ENCODE peak calls at places on chromosomes 6 and 20, in four cellular contexts. O, J, S and U are unnamed samples.
A peak's percentile ranks its signal among the peaks of the same experiment; 100 is the strongest.

GRCh38 chr6:13614126-13614925 is 809 bp upstream of the NOL7 start:
- DNase-seq in O (no peak), J (no peak), S (no peak), U (peak; percentile 62)

GRCh38 chr20:57445298-57445697 is 54.1 kb downstream of the RBM38 start:
- DNase-seq in O (peak; percentile 76), S (no peak), J (no peak), U (no peak)

GRCh38 chr6:163667372-163668060 is 253.0 kb downstream of the QKI start:
- DNase-seq in J (no peak), O (peak; percentile 15), S (no peak), U (peak; percentile 32)

GRCh38 chr20:16349518-16350295 is 223.5 kb downstream of the KIF16B start:
- DNase-seq in S (no peak), O (peak; percentile 23), J (no peak), U (no peak)

GRCh38 chr20:51570755-51571469 is 28.4 kb upstream of the NFATC2 start:
- DNase-seq in S (no peak), O (peak; percentile 17), J (no peak), U (no peak)

GRCh38 chr6:136016228-136017225 is 165.0 kb downstream of the PDE7B start:
- DNase-seq in S (no peak), O (no peak), J (peak; percentile 46), U (no peak)

GRCh38 chr6:161417712-161418457 is 144.0 kb upstream of the AGPAT4 start:
- DNase-seq in J (peak; percentile 78), O (peak; percentile 85), S (no peak), U (no peak)

GRCh38 chr6:93550551-93551276 is 131.4 kb upstream of the EPHA7 start:
- DNase-seq in O (no peak), S (no peak), J (no peak), U (no peak)

GRCh38 chr6:143405381-143406154 is 44.9 kb downstream of the ADAT2 start:
- DNase-seq in S (no peak), O (peak; percentile 35), J (no peak), U (peak; percentile 76)

GRCh38 chr6:43253401-43253800 is 10.1 kb downstream of the TTBK1 start:
- DNase-seq in O (no peak), J (no peak), S (no peak), U (no peak)

GRCh38 chr6:37491830-37492208 is 7.9 kb downstream of the CCDC167 start:
- DNase-seq in O (no peak), S (no peak), J (no peak), U (no peak)

GRCh38 chr6:17932362-17932852 is 55.0 kb downstream of the KIF13A start:
- DNase-seq in O (peak; percentile 85), J (no peak), S (no peak), U (no peak)
- H3K4me3 ChIP-seq in O (no peak overlapping the region), J (no peak overlapping the region), S (no peak overlapping the region), U (no peak overlapping the region)

DNA sequence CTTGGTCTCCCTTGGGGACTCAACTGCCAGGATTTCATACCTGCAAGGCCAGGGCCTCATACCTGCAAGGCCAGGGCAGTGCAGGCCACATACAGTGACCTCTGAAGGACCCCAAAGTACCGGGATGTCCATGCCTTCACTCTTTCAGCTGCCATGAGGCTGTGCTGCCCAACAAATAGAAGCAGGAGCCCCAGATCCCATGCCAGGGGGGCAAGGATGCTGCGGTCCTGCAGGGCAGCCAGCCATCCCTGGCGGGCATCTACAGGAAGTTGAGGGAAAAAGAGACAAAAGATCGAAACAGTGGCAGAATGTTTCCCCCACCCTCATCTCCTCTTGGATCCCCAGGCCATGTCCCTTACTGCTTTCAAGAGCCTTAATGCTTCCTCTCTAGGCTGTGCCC is 799 bp downstream of the NRM start:
- DNase-seq in O (no peak), S (no peak), J (no peak), U (no peak)
- H3K4ac ChIP-seq in O (peak overlapping the region; percentile 98), S (peak overlapping the region; percentile 63), J (peak overlapping the region; percentile 78), U (no peak overlapping the region)

GRCh38 chr6:79513111-79513510 is 24.1 kb downstream of the LCA5 start:
- DNase-seq in J (no peak), S (no peak), O (no peak), U (no peak)
- H3K4me3 ChIP-seq in J (no peak overlapping the region), S (no peak overlapping the region), O (no peak overlapping the region), U (no peak overlapping the region)

DNA sequence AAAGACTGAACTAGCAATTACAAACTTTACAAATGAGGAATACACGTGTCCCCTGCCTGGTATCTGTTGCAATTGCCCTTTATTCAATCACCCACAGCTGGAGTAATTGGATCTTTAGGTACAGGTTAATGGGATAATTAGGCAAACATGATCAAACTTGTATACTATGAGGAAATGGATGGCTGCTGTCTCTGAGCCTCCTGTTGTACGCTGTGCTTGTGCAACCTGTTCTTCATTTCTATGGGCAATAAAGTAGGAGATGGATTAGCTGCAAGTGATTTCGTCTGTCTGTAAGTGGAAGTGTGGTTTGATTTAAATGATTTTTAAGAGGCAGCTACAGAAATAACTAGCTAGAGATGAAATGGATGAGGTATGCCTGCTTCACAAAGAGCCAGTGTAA is 474.0 kb downstream of the RNF144B start:
- DNase-seq in J (no peak), O (no peak), S (no peak), U (no peak)
- H3K4ac ChIP-seq in J (no peak overlapping the region), O (no peak overlapping the region), S (no peak overlapping the region), U (no peak overlapping the region)